ENCODE peak calls at places on chromosomes 3 and 15, in eight cellular contexts. G is PC-3, E is MM.1S, O is SK-N-SH, L is GM23338, M is hepatocyte, K is neural progenitor cell, Z is HCT116. N is an unnamed sample.

GRCh38 chr3:25433106-25433505 is 5.0 kb downstream of the RARB start:
- DNase-seq in L (no peak), O (no peak), K (no peak), E (no peak), M (no peak), G (no peak), Z (no peak), N (no peak)

GRCh38 chr15:74417670-74418069 is 16.1 kb downstream of the SEMA7A start:
- DNase-seq in O (no peak), K (no peak), E (no peak), Z (no peak), L (no peak), G (no peak), M (no peak), N (no peak)

GRCh38 chr3:100334340-100335136 is at the start of gene NIT2:
- DNase-seq in M (peak; percentile 93), E (peak; percentile 90), O (peak; percentile 96), Z (peak; percentile 73), K (peak; percentile 98), G (peak; percentile 90), L (peak; percentile 97), N (peak; percentile 91)

GRCh38 chr15:97504031-97504430 is 456.5 kb upstream of the ARRDC4 start:
- DNase-seq in O (no peak), L (no peak), Z (no peak), E (no peak), G (peak; percentile 32), K (no peak), M (peak; percentile 39), N (no peak)

GRCh38 chr3:8742921-8743605 is 9.5 kb downstream of the CAV3 start:
- DNase-seq in O (no peak), L (peak; percentile 28), E (no peak), Z (no peak), G (peak; percentile 39), K (no peak), M (no peak), N (no peak)

GRCh38 chr15:100901296-100901695 is 17.9 kb upstream of the LRRK1 start:
- DNase-seq in Z (no peak), K (no peak), L (no peak), M (no peak), G (no peak), O (no peak), E (no peak), N (no peak)

GRCh38 chr3:50300681-50301254 is 1.6 kb upstream of the HYAL3 start:
- DNase-seq in O (no peak), K (peak; percentile 1), G (no peak), M (no peak), E (no peak), Z (no peak), L (no peak), N (no peak)

GRCh38 chr15:66369773-66370651 is 13.5 kb upstream of the TIPIN start:
- DNase-seq in K (no peak), E (peak; percentile 31), L (peak; percentile 61), O (no peak), G (peak; percentile 28), M (no peak), Z (no peak), N (peak; percentile 82)

GRCh38 chr3:13394363-13394762 is 25.8 kb downstream of the NUP210 start:
- DNase-seq in M (no peak), Z (no peak), G (no peak), L (no peak), E (no peak), K (no peak), O (no peak), N (no peak)

GRCh38 chr3:64067510-64068346 is 44.4 kb upstream of the PSMD6 start:
- DNase-seq in O (no peak), M (no peak), G (no peak), K (no peak), L (no peak), Z (no peak), E (no peak), N (no peak)

GRCh38 chr3:15926866-15927265 is 129.1 kb upstream of the ANKRD28 start:
- DNase-seq in M (no peak), G (no peak), O (no peak), K (no peak), Z (no peak), E (no peak), L (no peak), N (no peak)

GRCh38 chr3:126126811-126127431 is 43.0 kb upstream of the SLC41A3 start:
- DNase-seq in E (no peak), K (peak; percentile 51), L (no peak), Z (no peak), G (no peak), M (no peak), O (peak; percentile 9), N (no peak)

GRCh38 chr15:58524247-58524646 is 92.5 kb downstream of the LIPC start:
- DNase-seq in E (no peak), L (no peak), O (no peak), G (no peak), Z (no peak), K (no peak), M (no peak), N (no peak)

GRCh38 chr3:8500208-8500961 is 1.2 kb upstream of the LMCD1 start:
- DNase-seq in O (peak; percentile 65), G (peak; percentile 94), M (peak; percentile 71), K (peak; percentile 78), L (peak; percentile 52), E (no peak), Z (no peak), N (no peak)

GRCh38 chr15:69749797-69750196 is 297.2 kb downstream of the RPLP1 start:
- DNase-seq in K (no peak), E (peak; percentile 17), Z (peak; percentile 13), M (no peak), G (peak; percentile 40), O (no peak), L (no peak), N (peak; percentile 63)

GRCh38 chr3:122677261-122677660 is 3.4 kb upstream of the PARP14 start:
- DNase-seq in O (no peak), K (no peak), M (no peak), L (no peak), E (no peak), G (no peak), Z (no peak), N (no peak)

DNA sequence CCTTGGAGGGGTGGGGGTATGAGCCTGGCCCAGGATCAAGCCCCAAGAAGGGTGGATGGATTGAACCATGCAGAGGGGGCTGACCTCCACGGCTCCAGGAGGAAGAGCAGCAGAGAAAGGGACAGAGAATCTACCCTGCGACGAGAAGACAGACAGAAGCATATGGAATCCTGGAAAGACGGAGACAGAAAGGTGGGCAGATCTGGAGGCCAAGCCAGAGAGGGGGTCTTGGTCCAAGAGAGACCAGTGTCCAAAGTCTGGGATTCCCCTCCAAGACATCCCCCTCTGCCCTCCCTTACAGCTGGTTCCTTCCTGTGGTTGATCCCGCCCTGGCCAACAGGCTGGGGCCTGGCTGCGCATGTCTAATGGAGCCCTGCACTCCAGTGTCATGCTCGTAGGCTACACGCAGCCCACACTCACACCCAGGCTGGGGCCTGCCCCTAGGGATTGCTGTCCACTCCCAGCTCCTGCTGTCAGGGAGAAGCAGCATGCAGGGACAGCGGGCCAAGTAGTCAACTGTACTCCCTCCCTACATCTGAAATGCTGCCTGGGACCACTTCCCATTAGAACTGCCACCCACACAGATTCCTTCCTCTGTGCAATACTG is 16.3 kb downstream of the ALS2CL start:
- DNase-seq in O (no peak), Z (no peak), E (no peak), G (no peak), L (no peak), M (no peak), K (no peak), N (no peak)
- TF ChIP-seq EZH2phosphoT487 in O (no peak), Z (no peak), E (no peak), G (no peak), L (no peak), M (no peak), K (no peak), N (no peak)

DNA sequence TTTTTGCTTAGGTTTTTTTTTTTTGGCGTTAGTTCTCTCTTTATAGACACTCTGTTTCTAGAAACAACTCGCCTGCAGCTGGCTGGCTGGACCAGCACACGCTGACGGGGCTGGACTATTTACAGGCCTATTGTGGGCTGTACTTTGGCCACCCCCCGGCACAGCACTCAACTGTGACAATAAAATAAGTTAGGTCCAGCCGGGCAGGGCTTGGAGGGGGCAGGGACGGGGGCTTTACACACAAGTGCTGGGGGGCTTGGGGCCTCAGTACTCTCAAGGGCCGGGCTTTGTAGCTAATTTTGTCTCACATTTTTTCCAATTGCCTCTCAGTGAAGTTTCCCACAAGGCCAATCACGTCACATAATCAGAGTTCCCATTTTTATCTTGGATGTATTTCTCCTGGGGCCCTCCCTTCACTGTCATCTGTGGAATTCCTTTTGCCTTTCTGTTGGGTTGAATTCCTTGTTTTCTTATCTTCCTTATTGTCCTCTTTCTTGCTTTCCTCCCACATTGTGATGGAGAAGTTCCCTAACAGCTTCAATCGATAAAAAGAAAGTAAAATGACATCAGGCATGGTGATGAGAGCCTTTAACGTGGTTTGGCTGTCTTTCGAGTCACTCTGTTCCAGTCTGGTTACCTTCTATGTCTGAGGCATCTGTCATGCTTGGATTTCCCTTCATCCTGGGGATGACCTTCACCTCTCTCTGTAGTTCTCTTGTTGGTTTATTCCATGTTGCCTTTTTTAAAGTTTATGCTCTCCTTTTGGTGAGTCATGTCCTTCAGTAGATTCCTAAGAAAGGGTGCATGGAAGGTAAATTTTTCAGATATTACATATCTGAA is 44.1 kb upstream of the CMTM7 start:
- DNase-seq in O (no peak), L (peak; percentile 62), Z (no peak), G (no peak), M (peak; percentile 55), E (no peak), K (no peak), N (no peak)
- H3K27ac ChIP-seq in O (no peak overlapping the region), L (peak overlapping the region; percentile 62), Z (no peak overlapping the region), G (no peak overlapping the region), M (peak overlapping the region; percentile 80), E (no peak overlapping the region), K (no peak overlapping the region), N (no peak overlapping the region)

DNA sequence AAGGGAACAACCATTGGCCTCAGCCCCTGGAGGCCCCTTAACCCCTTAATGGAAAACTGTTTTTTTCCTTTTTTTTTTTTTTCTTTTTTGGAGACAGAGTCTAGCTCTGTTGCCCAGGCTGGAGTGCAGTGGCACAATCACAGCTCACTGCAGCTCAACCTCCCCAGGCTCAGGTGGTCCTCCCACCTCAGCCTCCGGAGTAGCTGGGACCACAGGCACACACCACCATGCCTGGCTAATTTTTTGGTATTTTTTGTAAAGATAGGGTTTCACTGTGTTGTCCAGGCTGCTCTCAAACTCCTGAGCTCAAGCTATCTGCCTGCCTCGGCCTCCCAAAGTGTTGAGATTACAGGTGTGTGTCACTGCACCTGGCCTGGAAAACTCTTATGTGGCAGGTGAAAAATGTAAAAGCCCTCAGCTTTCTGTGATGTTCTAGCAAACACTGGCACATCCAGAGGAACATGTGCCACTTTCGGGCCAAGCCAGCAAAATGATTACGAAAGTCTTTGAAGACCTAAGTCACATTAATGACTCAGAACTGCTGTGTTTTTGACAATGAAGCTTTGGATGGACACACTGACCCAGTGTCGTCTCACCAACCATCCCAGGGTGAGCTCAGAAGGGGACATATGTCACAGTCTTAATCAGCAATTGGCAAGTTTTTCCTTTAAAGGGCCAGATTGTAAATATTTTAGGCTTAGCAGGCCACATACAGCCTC is 189.3 kb upstream of the TPM1 start:
- DNase-seq in E (no peak), K (no peak), O (no peak), Z (no peak), L (no peak), M (no peak), G (peak; percentile 73), N (no peak)
- TF ChIP-seq CTCF in E (no peak), K (no peak), O (no peak), Z (no peak), L (no peak), M (no peak), G (no peak), N (no peak)

GRCh38 chr3:195075199-195075940 is 195.6 kb downstream of the XXYLT1 start:
- DNase-seq in G (no peak), M (no peak), O (no peak), L (no peak), Z (no peak), K (no peak), E (no peak), N (no peak)
- TF ChIP-seq EZH2phosphoT487 in G (no peak), M (no peak), O (no peak), L (no peak), Z (no peak), K (no peak), E (no peak), N (no peak)